ENCODE peak calls at places on chromosomes 11 and 22, in four cellular contexts. One of them, this sample, is unnamed.

GRCh38 chr11:27291954-27292641 is 70.9 kb downstream of the CCDC34 start:
- DNase-seq in AG04450: no peak
- DNase-seq in HepG2: peak
- DNase-seq in Peyer's patch: peak
- DNase-seq in this sample: no peak

GRCh38 chr11:34650528-34650927 is 29.6 kb downstream of the EHF start:
- DNase-seq in HepG2: no peak
- DNase-seq in Peyer's patch: no peak
- DNase-seq in AG04450: no peak
- DNase-seq in this sample: no peak

GRCh38 chr11:132278801-132279574 is 908.6 kb downstream of the NTM start:
- DNase-seq in AG04450: peak
- DNase-seq in HepG2: no peak
- DNase-seq in Peyer's patch: no peak
- DNase-seq in this sample: no peak

GRCh38 chr22:34454598-34454997 is 534.3 kb upstream of the LARGE1 start:
- DNase-seq in AG04450: no peak
- DNase-seq in HepG2: no peak
- DNase-seq in Peyer's patch: no peak
- DNase-seq in this sample: no peak

GRCh38 chr22:34105461-34106062 is 185.3 kb upstream of the LARGE1 start:
- DNase-seq in Peyer's patch: peak
- DNase-seq in AG04450: no peak
- DNase-seq in HepG2: peak
- DNase-seq in this sample: no peak

GRCh38 chr22:50040717-50041116 is 17.4 kb downstream of the TTLL8 start:
- DNase-seq in AG04450: no peak
- DNase-seq in Peyer's patch: no peak
- DNase-seq in HepG2: no peak
- DNase-seq in this sample: no peak

GRCh38 chr11:2273771-2274170 is 3.4 kb upstream of the ASCL2 start:
- DNase-seq in HepG2: no peak
- DNase-seq in Peyer's patch: no peak
- DNase-seq in AG04450: no peak
- DNase-seq in this sample: no peak

GRCh38 chr22:50620861-50621490 is 7.0 kb downstream of the ARSA start:
- DNase-seq in AG04450: no peak
- DNase-seq in Peyer's patch: peak
- DNase-seq in HepG2: peak
- DNase-seq in this sample: no peak

GRCh38 chr11:112961751-112962747 is 829 bp downstream of the NCAM1 start:
- DNase-seq in HepG2: no peak
- DNase-seq in Peyer's patch: peak
- DNase-seq in AG04450: no peak
- DNase-seq in this sample: no peak

GRCh38 chr22:35664955-35665577 is 16.8 kb downstream of the APOL6 start:
- DNase-seq in AG04450: no peak
- DNase-seq in Peyer's patch: no peak
- DNase-seq in HepG2: no peak
- DNase-seq in this sample: no peak

GRCh38 chr11:35717043-35717442 is 54.5 kb downstream of the TRIM44 start:
- DNase-seq in HepG2: no peak
- DNase-seq in Peyer's patch: no peak
- DNase-seq in AG04450: no peak
- DNase-seq in this sample: no peak

GRCh38 chr11:34926101-34926830 is 9.8 kb downstream of the PDHX start:
- DNase-seq in HepG2: peak
- DNase-seq in AG04450: no peak
- DNase-seq in Peyer's patch: no peak
- DNase-seq in this sample: no peak

GRCh38 chr22:28674121-28674563 is 5.5 kb downstream of the TTC28 start:
- DNase-seq in Peyer's patch: no peak
- DNase-seq in AG04450: no peak
- DNase-seq in HepG2: no peak
- DNase-seq in this sample: no peak

GRCh38 chr11:19026862-19027261 is 33.7 kb downstream of the MRGPRX2 start:
- DNase-seq in HepG2: no peak
- DNase-seq in Peyer's patch: no peak
- DNase-seq in AG04450: no peak
- DNase-seq in this sample: no peak

GRCh38 chr11:64224891-64225607 is 937 bp downstream of the TRPT1 start:
- DNase-seq in AG04450: no peak
- DNase-seq in Peyer's patch: no peak
- DNase-seq in HepG2: no peak
- DNase-seq in this sample: no peak

GRCh38 chr11:32332990-32333334 is 102.4 kb downstream of the WT1 start:
- DNase-seq in Peyer's patch: no peak
- DNase-seq in HepG2: no peak
- DNase-seq in AG04450: no peak
- DNase-seq in this sample: no peak

GRCh38 chr22:45271667-45272188 is 13.0 kb upstream of the UPK3A start:
- DNase-seq in Peyer's patch: peak
- DNase-seq in AG04450: no peak
- DNase-seq in HepG2: peak
- DNase-seq in this sample: no peak

GRCh38 chr11:65781152-65781961 is 581 bp upstream of the AP5B1 start:
- DNase-seq in AG04450: no peak
- DNase-seq in HepG2: peak
- DNase-seq in Peyer's patch: peak
- DNase-seq in this sample: no peak

GRCh38 chr11:46357483-46357936 is 10.2 kb downstream of the DGKZ start:
- DNase-seq in HepG2: no peak
- DNase-seq in Peyer's patch: peak
- DNase-seq in AG04450: no peak
- DNase-seq in this sample: no peak

GRCh38 chr11:31772412-31772811 is 38.7 kb downstream of the PAX6 start:
- DNase-seq in Peyer's patch: no peak
- DNase-seq in AG04450: no peak
- DNase-seq in HepG2: no peak
- DNase-seq in this sample: no peak

GRCh38 chr11:124080319-124081001 is 34.8 kb upstream of the VWA5A start:
- DNase-seq in HepG2: no peak
- DNase-seq in Peyer's patch: no peak
- DNase-seq in AG04450: no peak
- DNase-seq in this sample: peak

GRCh38 chr11:89489930-89490329 is 1.2 kb downstream of the NOX4 start:
- DNase-seq in AG04450: no peak
- DNase-seq in HepG2: no peak
- DNase-seq in Peyer's patch: no peak
- DNase-seq in this sample: no peak

GRCh38 chr11:6626971-6627761 is 7.9 kb upstream of the TPP1 start:
- DNase-seq in Peyer's patch: no peak
- DNase-seq in AG04450: no peak
- DNase-seq in HepG2: no peak
- DNase-seq in this sample: no peak

GRCh38 chr11:55920537-55920936 is 6.2 kb upstream of the OR5W2 start:
- DNase-seq in AG04450: no peak
- DNase-seq in HepG2: no peak
- DNase-seq in Peyer's patch: no peak
- DNase-seq in this sample: no peak

GRCh38 chr22:22823126-22823804 is 64.4 kb upstream of the IGLL5 start:
- DNase-seq in AG04450: no peak
- DNase-seq in HepG2: no peak
- DNase-seq in Peyer's patch: no peak
- DNase-seq in this sample: no peak

DNA sequence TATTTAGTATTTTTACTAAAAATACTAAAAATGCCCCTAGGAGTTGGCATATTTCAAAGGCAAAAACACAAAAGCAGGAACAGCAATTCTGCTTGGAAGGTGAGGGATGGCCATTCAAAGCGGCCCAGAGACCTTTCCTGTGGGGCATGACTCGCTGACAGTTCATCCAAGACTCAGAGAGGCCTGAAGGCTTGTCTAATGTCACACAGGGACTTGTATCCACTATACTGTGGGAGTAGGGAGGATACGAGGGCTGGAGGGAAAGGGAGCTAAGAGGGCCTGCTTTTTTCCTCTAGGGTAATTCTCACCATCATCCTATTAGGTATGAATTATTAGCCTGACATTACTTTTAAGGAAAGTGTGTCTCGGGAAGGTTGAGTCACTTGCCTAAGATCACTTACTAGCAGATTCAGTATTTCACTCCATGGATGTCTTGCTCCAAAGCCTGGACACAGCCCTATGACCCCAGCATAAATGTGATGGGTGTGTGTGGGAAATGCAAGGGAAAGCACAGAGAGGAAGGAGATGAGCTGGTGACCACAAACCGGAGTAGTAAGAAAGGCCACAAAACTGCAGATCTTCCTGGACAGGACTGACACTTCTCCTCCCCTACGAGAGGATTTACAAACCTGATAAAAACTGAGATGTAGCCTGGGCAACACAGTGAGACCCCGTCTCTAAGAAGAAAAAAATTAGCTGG is 16.7 kb upstream of the UCP3 start:
- DNase-seq in AG04450: no peak
- DNase-seq in Peyer's patch: no peak
- DNase-seq in HepG2: no peak
- DNase-seq in this sample: no peak
- H3K27ac ChIP-seq in AG04450: peak
- H3K27ac ChIP-seq in Peyer's patch: no peak
- H3K27ac ChIP-seq in HepG2: no peak
- H3K27ac ChIP-seq in this sample: peak

GRCh38 chr22:37242395-37242918 is 1.6 kb downstream of the RAC2 start:
- DNase-seq in HepG2: no peak
- DNase-seq in AG04450: no peak
- DNase-seq in Peyer's patch: peak
- DNase-seq in this sample: no peak

GRCh38 chr22:37243402-37244113 is 511 bp downstream of the RAC2 start:
- DNase-seq in AG04450: no peak
- DNase-seq in HepG2: no peak
- DNase-seq in Peyer's patch: peak
- DNase-seq in this sample: no peak

GRCh38 chr22:37244922-37245722 is 1.1 kb upstream of the RAC2 start:
- DNase-seq in HepG2: no peak
- DNase-seq in Peyer's patch: peak
- DNase-seq in AG04450: no peak
- DNase-seq in this sample: no peak

GRCh38 chr22:37245740-37246139 is 1.7 kb upstream of the RAC2 start:
- DNase-seq in AG04450: no peak
- DNase-seq in HepG2: no peak
- DNase-seq in Peyer's patch: no peak
- DNase-seq in this sample: no peak

GRCh38 chr22:37244114-37244921 is at the start of gene RAC2:
- DNase-seq in Peyer's patch: peak
- DNase-seq in AG04450: no peak
- DNase-seq in HepG2: no peak
- DNase-seq in this sample: no peak
- H3K27ac ChIP-seq in Peyer's patch: peak
- H3K27ac ChIP-seq in AG04450: no peak
- H3K27ac ChIP-seq in HepG2: no peak
- H3K27ac ChIP-seq in this sample: peak

DNA sequence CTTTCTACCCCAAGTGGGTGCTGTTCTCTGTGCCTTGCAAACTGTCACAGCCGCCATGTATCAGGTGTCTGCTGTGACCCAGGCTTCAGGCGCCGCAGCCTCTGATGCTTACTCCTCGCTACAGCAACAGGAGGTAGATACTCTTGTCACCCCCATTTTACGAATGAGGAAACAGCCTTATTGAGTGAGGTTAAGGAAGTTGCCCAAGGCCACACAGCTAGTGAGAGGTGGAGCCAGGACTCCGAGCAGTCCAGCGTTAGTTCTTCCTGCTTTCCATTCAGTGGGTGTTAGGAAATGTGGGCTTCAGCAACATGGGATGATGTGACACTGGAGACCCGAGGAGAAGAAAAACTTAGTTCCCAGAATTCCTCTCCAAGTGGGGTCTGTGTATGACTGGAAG is 14.3 kb downstream of the RNF215 start:
- DNase-seq in AG04450: no peak
- DNase-seq in HepG2: no peak
- DNase-seq in Peyer's patch: no peak
- DNase-seq in this sample: no peak
- H3K27ac ChIP-seq in AG04450: no peak
- H3K27ac ChIP-seq in HepG2: no peak
- H3K27ac ChIP-seq in Peyer's patch: no peak
- H3K27ac ChIP-seq in this sample: no peak

GRCh38 chr11:10664511-10664910 is 29.0 kb downstream of the IRAG1 start:
- DNase-seq in HepG2: no peak
- DNase-seq in Peyer's patch: no peak
- DNase-seq in AG04450: no peak
- DNase-seq in this sample: no peak
- H3K27ac ChIP-seq in HepG2: no peak
- H3K27ac ChIP-seq in Peyer's patch: peak
- H3K27ac ChIP-seq in AG04450: no peak
- H3K27ac ChIP-seq in this sample: no peak

DNA sequence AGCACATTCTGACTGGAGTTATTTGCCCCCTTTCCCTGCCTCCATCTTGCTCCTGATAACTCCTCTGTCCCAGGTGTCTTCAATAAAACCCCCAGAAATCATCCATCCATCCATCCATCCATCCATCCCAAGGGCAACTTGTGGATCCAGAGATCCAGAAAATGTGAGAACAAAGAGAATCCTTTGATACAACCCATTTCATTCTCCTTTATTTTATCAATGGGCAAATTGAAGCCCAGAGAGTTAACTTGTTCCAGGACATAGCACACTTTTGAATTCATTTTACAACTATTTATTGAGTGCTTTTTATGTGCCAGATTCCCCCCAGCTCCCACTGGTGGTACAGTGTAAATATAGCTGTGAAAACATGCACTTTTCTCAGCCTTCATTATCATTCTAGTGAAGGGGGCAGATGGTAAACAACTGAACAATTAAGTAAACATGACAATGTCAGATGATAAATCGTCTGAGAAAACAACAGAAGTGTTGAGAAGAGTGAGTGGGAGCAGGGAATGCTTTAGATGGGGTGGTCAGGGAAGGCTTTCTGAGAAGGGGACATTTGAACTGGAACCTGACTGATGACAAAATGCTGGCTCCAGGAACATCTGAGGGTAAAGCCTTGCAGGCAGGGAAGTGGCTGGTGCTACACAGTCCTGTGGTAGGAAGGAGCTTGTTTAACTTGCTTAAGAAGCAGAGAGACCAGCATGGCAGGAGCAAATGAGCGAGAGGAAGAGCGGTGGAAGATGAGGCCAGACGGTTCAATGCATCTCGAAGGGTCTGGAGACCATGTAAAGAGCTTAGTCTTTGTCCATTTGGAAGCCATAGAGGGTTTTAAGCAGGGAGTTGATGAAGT is 80.0 kb upstream of the TIMP3 start:
- DNase-seq in HepG2: peak
- DNase-seq in Peyer's patch: no peak
- DNase-seq in AG04450: no peak
- DNase-seq in this sample: no peak
- H3K27ac ChIP-seq in HepG2: peak
- H3K27ac ChIP-seq in Peyer's patch: no peak
- H3K27ac ChIP-seq in AG04450: no peak
- H3K27ac ChIP-seq in this sample: no peak

GRCh38 chr22:30416403-30416802 is 9.2 kb upstream of the MTFP1 start:
- DNase-seq in Peyer's patch: no peak
- DNase-seq in HepG2: peak
- DNase-seq in AG04450: no peak
- DNase-seq in this sample: no peak

GRCh38 chr22:30414525-30415047 is 11.0 kb upstream of the MTFP1 start:
- DNase-seq in HepG2: no peak
- DNase-seq in Peyer's patch: no peak
- DNase-seq in AG04450: no peak
- DNase-seq in this sample: no peak

GRCh38 chr22:30420401-30421178 is 5.0 kb upstream of the MTFP1 start:
- DNase-seq in Peyer's patch: no peak
- DNase-seq in AG04450: peak
- DNase-seq in HepG2: no peak
- DNase-seq in this sample: no peak

GRCh38 chr22:30413745-30414524 is 11.6 kb upstream of the MTFP1 start:
- DNase-seq in Peyer's patch: no peak
- DNase-seq in AG04450: no peak
- DNase-seq in HepG2: no peak
- DNase-seq in this sample: no peak

GRCh38 chr22:30416843-30417242 is 8.7 kb upstream of the MTFP1 start:
- DNase-seq in Peyer's patch: no peak
- DNase-seq in AG04450: no peak
- DNase-seq in HepG2: no peak
- DNase-seq in this sample: no peak
- H3K27ac ChIP-seq in Peyer's patch: peak
- H3K27ac ChIP-seq in AG04450: no peak
- H3K27ac ChIP-seq in HepG2: no peak
- H3K27ac ChIP-seq in this sample: peak

This sample was measured in epithelial cell of prostate.